ENCODE peak calls at places on chromosomes 13 and 19, in eight cellular contexts. E is HuH-7.5, Z is cardiac muscle cell, A is K562, G is ELR, T is AG04450, C is AG09309, U is HS-5. Y is an unnamed sample.

GRCh38 chr19:15779756-15780476 is 7.5 kb upstream of the OR10H5 start:
- DNase-seq in E (no peak), Z (no peak), A (no peak), G (no peak), T (no peak), C (no peak), U (no peak), Y (no peak)

GRCh38 chr13:54787754-54788153 is 1759.1 kb downstream of the OLFM4 start:
- DNase-seq in E (no peak), Z (no peak), A (no peak), G (no peak), T (no peak), C (no peak), U (no peak), Y (no peak)

GRCh38 chr13:51637852-51638496 is 53.7 kb downstream of the WDFY2 start:
- DNase-seq in E (no peak), Z (no peak), A (no peak), G (no peak), T (no peak), C (no peak), U (no peak), Y (no peak)

GRCh38 chr19:17751912-17752273 is 616 bp downstream of the FCHO1 start:
- DNase-seq in E (no peak), Z (no peak), A (no peak), G (no peak), T (no peak), C (no peak), U (no peak), Y (no peak)

GRCh38 chr19:54254195-54254906 is 2.7 kb downstream of the LILRB5 start:
- DNase-seq in E (no peak), Z (no peak), A (no peak), G (no peak), T (no peak), C (no peak), U (no peak), Y (no peak)

GRCh38 chr19:18660051-18660910 is 23.2 kb upstream of the CRTC1 start:
- DNase-seq in E (no peak), Z (no peak), A (peak; percentile 71), G (peak; percentile 86), T (no peak), C (no peak), U (no peak), Y (no peak)

GRCh38 chr13:47351798-47352197 is 454.9 kb upstream of the HTR2A start:
- DNase-seq in E (no peak), Z (no peak), A (no peak), G (no peak), T (no peak), C (no peak), U (no peak), Y (no peak)

GRCh38 chr19:41565384-41565730 is 10.6 kb upstream of the CEACAM21 start:
- DNase-seq in E (no peak), Z (no peak), A (no peak), G (no peak), T (no peak), C (no peak), U (no peak), Y (no peak)

GRCh38 chr13:95457294-95457693 is 95.2 kb upstream of the CLDN10 start:
- DNase-seq in E (no peak), Z (no peak), A (no peak), G (peak; percentile 16), T (no peak), C (no peak), U (no peak), Y (no peak)

GRCh38 chr13:27822258-27822872 is 30.1 kb downstream of the GSX1 start:
- DNase-seq in E (no peak), Z (no peak), A (no peak), G (no peak), T (no peak), C (no peak), U (no peak), Y (no peak)

GRCh38 chr13:24293761-24294160 is 15.6 kb upstream of the C1QTNF9 start:
- DNase-seq in E (no peak), Z (no peak), A (no peak), G (no peak), T (no peak), C (no peak), U (no peak), Y (no peak)

GRCh38 chr13:106407338-106407737 is 128.1 kb downstream of the EFNB2 start:
- DNase-seq in E (no peak), Z (no peak), A (no peak), G (peak; percentile 6), T (no peak), C (no peak), U (no peak), Y (no peak)

GRCh38 chr19:20078696-20079095 is 896 bp downstream of the ZNF90 start:
- DNase-seq in E (no peak), Z (peak; percentile 59), A (no peak), G (peak; percentile 59), T (no peak), C (no peak), U (peak; percentile 1), Y (no peak)

Y was measured in AG04449.